ENCODE peak calls at places on chromosome 3, in four cellular contexts. W, O, I and U are unnamed samples. For H3K36me3 and H3K4me1, the result is how much of the 10 kb centered on the place peaks cover.

GRCh38 chr3:191290311-191291025 is 38.7 kb upstream of the CCDC50 start:
- DNase-seq in O (no peak), I (no peak), W (no peak), U (no peak)

GRCh38 chr3:126934149-126934548 is 48.8 kb upstream of the PLXNA1 start:
- DNase-seq in O (peak), W (no peak), I (no peak), U (no peak)

GRCh38 chr3:156760333-156760732 is 65.8 kb upstream of the LEKR1 start:
- DNase-seq in O (no peak), W (no peak), I (no peak), U (no peak)

GRCh38 chr3:155217591-155217990 is 75.9 kb downstream of the STRIT1 start:
- DNase-seq in O (no peak), W (no peak), I (no peak), U (no peak)

GRCh38 chr3:174822320-174822719 is 36.8 kb upstream of the NAALADL2 start:
- DNase-seq in W (no peak), I (no peak), O (no peak), U (no peak)

GRCh38 chr3:156160653-156161052 is 40.3 kb downstream of the KCNAB1 start:
- DNase-seq in W (no peak), I (no peak), O (no peak), U (no peak)

GRCh38 chr3:112378989-112379692 is 46.2 kb downstream of the CD200 start:
- DNase-seq in O (no peak), I (no peak), W (peak), U (no peak)

GRCh38 chr3:13852638-13853009 is 27.2 kb downstream of the WNT7A start:
- DNase-seq in W (no peak), O (no peak), I (no peak), U (no peak)

GRCh38 chr3:53518495-53518981 is 24.1 kb downstream of the CACNA1D start:
- DNase-seq in W (no peak), O (no peak), I (no peak), U (no peak)

GRCh38 chr3:182967218-182968204 is 12.8 kb downstream of the DCUN1D1 start:
- DNase-seq in O (no peak), W (no peak), I (no peak), U (no peak)

GRCh38 chr3:152362086-152362485 is 93.4 kb downstream of the MBNL1 start:
- DNase-seq in W (no peak), O (no peak), I (no peak), U (no peak)

GRCh38 chr3:152360966-152361365 is 92.2 kb downstream of the MBNL1 start:
- DNase-seq in W (no peak), I (no peak), O (no peak), U (no peak)

GRCh38 chr3:152365126-152365525 is 96.4 kb downstream of the MBNL1 start:
- DNase-seq in W (no peak), I (no peak), O (no peak), U (no peak)

GRCh38 chr3:152365766-152366593 is 97.3 kb downstream of the MBNL1 start:
- DNase-seq in I (no peak), O (no peak), W (no peak), U (no peak)

DNA sequence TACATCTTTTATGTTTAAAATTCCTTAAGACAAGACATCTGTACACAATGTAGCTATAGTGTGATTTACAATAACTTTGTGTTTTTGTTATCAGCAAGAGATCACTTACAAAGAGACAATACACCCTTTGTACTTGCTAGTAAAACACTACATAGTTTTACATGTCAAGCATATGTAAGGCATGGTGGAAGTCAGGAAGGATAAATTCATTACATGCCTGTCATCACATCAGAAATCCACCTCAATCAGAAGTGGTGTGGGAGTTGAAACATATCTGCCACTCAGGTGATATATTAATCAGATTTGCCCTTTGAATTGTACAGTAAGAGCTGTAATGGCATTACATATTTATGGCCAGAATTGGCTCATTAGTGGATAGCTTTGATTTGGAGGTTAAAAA is 95.5 kb downstream of the MBNL1 start:
- DNase-seq in W (no peak), O (no peak), I (no peak), U (no peak)
- H3K36me3 ChIP-seq in W (under half), O (under half), I (under half), U (under half)

DNA sequence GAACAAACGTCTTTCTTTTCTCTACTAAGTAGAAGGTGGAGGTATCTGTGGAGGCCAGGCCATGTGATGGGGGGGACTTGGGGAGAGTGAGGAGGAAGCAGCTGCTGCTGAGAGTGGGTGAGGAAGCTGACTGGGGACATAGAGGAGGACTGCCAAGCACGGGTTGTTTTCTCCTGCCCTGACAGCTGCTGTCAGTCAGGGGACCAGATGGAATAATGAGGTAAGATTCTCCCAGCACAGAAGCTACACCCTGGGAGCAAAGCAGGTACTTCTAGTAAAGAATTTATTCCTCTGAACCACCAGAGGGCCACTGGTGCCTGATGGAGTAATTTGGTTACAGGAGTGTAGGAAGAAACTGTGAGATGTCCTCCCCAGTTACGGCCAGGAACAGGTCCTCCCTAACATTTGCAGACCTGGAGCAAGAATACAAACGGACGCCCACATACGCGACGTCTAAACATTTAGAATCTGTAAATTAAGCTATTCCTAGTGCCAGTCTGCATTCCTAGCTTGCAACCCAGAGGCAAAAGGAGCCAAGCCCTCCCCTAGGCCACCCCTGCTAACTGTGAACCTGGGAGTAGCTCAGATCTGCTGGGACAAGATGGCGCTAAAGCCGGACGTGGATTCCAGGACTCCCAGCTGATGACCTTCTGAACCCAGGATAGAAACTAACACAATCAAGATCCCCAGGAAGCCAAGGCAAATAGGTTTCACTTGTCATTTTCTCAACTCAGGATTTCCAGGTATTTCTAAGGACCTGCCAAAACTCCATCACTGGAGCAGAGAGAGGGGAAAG is 14.8 kb downstream of the CRYGS start:
- DNase-seq in I (no peak), W (no peak), O (no peak), U (no peak)
- H3K4me1 ChIP-seq in I (under half), W (under half), O (under half), U (under half)

GRCh38 chr3:17156864-17157263 is 272.1 kb downstream of the PLCL2 start:
- DNase-seq in W (no peak), I (no peak), O (no peak), U (no peak)

GRCh38 chr3:17157713-17158112 is 273.0 kb downstream of the PLCL2 start:
- DNase-seq in W (no peak), O (no peak), I (no peak), U (no peak)

GRCh38 chr3:17160597-17160996 is 275.8 kb downstream of the PLCL2 start:
- DNase-seq in O (no peak), I (no peak), W (no peak), U (no peak)

GRCh38 chr3:17162116-17162515 is 277.4 kb downstream of the PLCL2 start:
- DNase-seq in W (no peak), I (no peak), O (no peak), U (no peak)

DNA sequence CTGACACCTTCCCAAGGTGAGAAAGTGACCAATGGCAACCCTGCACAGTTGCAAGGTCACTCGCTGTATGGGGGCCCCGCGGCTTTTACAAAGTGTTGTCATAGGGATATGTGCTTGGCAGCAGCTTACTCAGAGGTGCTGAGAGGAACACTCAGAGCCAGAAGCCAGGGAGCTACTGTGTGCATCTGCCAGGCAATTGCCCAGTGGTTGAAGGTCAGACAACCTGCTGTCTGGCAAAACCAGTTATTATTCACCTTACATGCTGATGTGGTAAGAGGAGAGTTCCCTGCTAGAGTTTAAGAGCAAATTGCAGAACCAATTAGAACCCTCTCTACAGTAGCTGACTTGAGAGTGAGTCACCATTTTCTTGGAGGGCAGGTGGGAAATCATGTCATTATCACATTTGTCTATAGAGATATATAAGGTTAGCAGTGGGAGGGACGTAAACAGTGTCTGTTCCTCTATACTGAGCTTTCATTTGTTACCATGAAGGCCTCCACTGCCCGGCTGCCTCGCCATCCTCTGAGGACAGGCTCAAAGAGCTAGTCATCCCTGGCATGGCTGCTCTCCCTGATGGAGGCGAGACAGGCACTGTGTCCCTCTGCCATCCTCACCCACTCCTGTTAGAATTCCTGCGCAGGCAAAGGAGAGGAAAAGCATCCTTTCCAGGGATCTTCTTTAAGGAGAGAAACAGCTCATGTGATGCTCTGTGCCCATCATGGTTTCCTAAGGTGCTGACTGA is 274.4 kb downstream of the PLCL2 start:
- DNase-seq in O (no peak), W (no peak), I (no peak), U (no peak)
- H3K36me3 ChIP-seq in O (under half), W (under half), I (half or more), U (under half)

GRCh38 chr3:193978446-193978845 is 157.5 kb upstream of the HES1 start:
- DNase-seq in O (no peak), I (no peak), W (no peak), U (no peak)
- H3K4me1 ChIP-seq in O (under half), I (under half), W (under half), U (under half)

GRCh38 chr3:58419782-58420512 is 13.7 kb downstream of the PDHB start:
- DNase-seq in I (no peak), O (no peak), W (no peak), U (no peak)
- H3K36me3 ChIP-seq in I (half or more), O (under half), W (under half), U (under half)

GRCh38 chr3:121995190-121996137 is 26.6 kb downstream of the ILDR1 start:
- DNase-seq in I (peak), O (peak), W (peak), U (peak)
- H3K4me1 ChIP-seq in I (under half), O (under half), W (under half), U (under half)

DNA sequence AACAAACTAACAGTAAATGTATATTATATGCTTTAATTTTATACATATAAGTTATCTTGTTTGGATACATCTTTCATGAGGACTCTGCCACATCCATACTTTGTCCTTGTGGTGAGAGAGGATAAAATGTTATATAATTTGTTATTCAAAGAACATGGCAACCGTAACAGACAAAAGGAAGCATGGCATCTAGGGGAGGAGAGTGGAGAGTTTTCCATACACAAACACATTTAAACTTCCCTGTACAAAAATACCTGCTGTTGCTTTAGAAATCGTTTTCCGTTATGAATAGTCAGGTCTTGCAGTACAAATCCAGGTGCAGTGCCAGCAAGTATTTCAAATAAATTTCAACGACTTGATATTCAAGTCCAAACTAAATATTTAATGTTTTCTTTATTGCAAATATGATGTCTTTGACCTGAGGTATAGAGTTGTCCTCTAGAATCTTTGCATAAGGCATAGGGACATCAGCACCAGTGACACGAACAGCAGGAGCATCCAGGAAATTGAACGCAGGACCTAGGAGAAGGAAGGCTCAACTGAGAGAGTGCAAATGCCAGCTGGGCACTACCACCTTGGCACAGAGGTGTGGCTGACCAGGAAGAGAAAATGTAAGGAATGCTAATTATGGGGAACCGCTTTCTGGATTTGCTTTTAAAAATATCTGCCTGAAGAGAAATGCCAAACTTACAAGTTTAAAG is 5.8 kb downstream of the PDHB start:
- DNase-seq in W (no peak), O (no peak), I (no peak), U (no peak)
- H3K36me3 ChIP-seq in W (under half), O (half or more), I (half or more), U (half or more)

GRCh38 chr3:152321321-152321720 is 52.6 kb downstream of the MBNL1 start:
- DNase-seq in I (no peak), W (no peak), O (no peak), U (no peak)
- H3K4me1 ChIP-seq in I (under half), W (under half), O (under half), U (half or more)

GRCh38 chr3:128863560-128863959 is 15.9 kb upstream of the ACAD9 start:
- DNase-seq in I (no peak), O (no peak), W (no peak), U (peak)

GRCh38 chr3:128872282-128872681 is 7.1 kb upstream of the ACAD9 start:
- DNase-seq in O (no peak), W (no peak), I (no peak), U (no peak)

GRCh38 chr3:128870327-128870726 is 9.1 kb upstream of the ACAD9 start:
- DNase-seq in O (no peak), I (no peak), W (no peak), U (no peak)

GRCh38 chr3:128864351-128864811 is 15.0 kb upstream of the ACAD9 start:
- DNase-seq in O (no peak), W (no peak), I (no peak), U (no peak)

GRCh38 chr3:128867200-128868125 is 12.0 kb upstream of the ACAD9 start:
- DNase-seq in I (no peak), O (no peak), W (no peak), U (no peak)
- H3K36me3 ChIP-seq in I (under half), O (under half), W (under half), U (under half)

GRCh38 chr3:56785499-56785898 is 16.2 kb downstream of the ARHGEF3 start:
- DNase-seq in O (no peak), W (no peak), I (no peak), U (no peak)
- H3K4me1 ChIP-seq in O (under half), W (under half), I (under half), U (under half)